ENCODE peak calls at places on chromosomes 7 and 10, in five cellular contexts. H is nephron progenitor cell, G is uterus, A is PC-3, U is GM23338. X is an unnamed sample.
A peak's percentile ranks its signal among the peaks of the same experiment; 100 is the strongest.

GRCh38 chr10:118340486-118340885 is 1.6 kb downstream of the FAM204A start:
- DNase-seq in G (no peak), H (no peak), U (no peak), A (no peak), X (no peak)

GRCh38 chr10:95266674-95267095 is 24.1 kb downstream of the PDLIM1 start:
- DNase-seq in U (peak; percentile 81), A (peak; percentile 55), H (no peak), G (no peak), X (no peak)

GRCh38 chr10:121527690-121528089 is 70.6 kb downstream of the FGFR2 start:
- DNase-seq in U (no peak), G (peak; percentile 56), H (peak; percentile 55), A (no peak), X (no peak)

GRCh38 chr7:28811990-28812389 is 146.1 kb downstream of the TRIL start:
- DNase-seq in U (no peak), H (no peak), G (no peak), A (no peak), X (no peak)

GRCh38 chr7:26052721-26053120 is 99.3 kb upstream of the NFE2L3 start:
- DNase-seq in H (no peak), U (no peak), G (no peak), A (peak; percentile 64), X (no peak)

GRCh38 chr7:405489-406211 is 114.0 kb downstream of the PDGFA start:
- DNase-seq in H (peak; percentile 53), A (no peak), U (no peak), G (no peak), X (no peak)

GRCh38 chr7:155296788-155297516 is 726 bp upstream of the INSIG1 start:
- DNase-seq in U (peak; percentile 67), A (peak; percentile 62), G (peak; percentile 62), H (peak; percentile 47), X (peak; percentile 64)

GRCh38 chr7:23287612-23288011 is 11.5 kb upstream of the MALSU1 start:
- DNase-seq in U (no peak), A (no peak), H (no peak), G (no peak), X (no peak)

GRCh38 chr10:61803269-61803668 is 98.2 kb upstream of the ARID5B start:
- DNase-seq in G (no peak), U (no peak), H (no peak), A (no peak), X (no peak)

GRCh38 chr7:40673285-40673684 is 538.5 kb downstream of the SUGCT start:
- DNase-seq in H (no peak), U (no peak), G (no peak), A (peak; percentile 79), X (no peak)

GRCh38 chr7:36086571-36086970 is 66.5 kb upstream of the EEPD1 start:
- DNase-seq in U (no peak), G (no peak), A (peak; percentile 16), H (no peak), X (no peak)

GRCh38 chr7:50679218-50680007 is 103.3 kb downstream of the GRB10 start:
- DNase-seq in G (no peak), A (peak; percentile 76), H (no peak), U (peak; percentile 53), X (no peak)

GRCh38 chr10:74190494-74190893 is 39.5 kb downstream of the ADK start:
- DNase-seq in A (peak; percentile 81), U (no peak), H (no peak), G (no peak), X (no peak)

GRCh38 chr10:27153325-27153724 is 859 bp downstream of the YME1L1 start:
- DNase-seq in A (no peak), G (no peak), U (no peak), H (no peak), X (no peak)

GRCh38 chr10:27157150-27157549 is 2.0 kb downstream of the MASTL start:
- DNase-seq in A (no peak), G (no peak), H (no peak), U (no peak), X (no peak)

GRCh38 chr10:27153855-27154198 is 357 bp downstream of the YME1L1 start:
- DNase-seq in H (no peak), U (peak; percentile 24), G (no peak), A (peak; percentile 3), X (no peak)

GRCh38 chr10:27152687-27153086 is 1.5 kb downstream of the YME1L1 start:
- DNase-seq in U (no peak), A (no peak), H (no peak), G (no peak), X (no peak)

DNA sequence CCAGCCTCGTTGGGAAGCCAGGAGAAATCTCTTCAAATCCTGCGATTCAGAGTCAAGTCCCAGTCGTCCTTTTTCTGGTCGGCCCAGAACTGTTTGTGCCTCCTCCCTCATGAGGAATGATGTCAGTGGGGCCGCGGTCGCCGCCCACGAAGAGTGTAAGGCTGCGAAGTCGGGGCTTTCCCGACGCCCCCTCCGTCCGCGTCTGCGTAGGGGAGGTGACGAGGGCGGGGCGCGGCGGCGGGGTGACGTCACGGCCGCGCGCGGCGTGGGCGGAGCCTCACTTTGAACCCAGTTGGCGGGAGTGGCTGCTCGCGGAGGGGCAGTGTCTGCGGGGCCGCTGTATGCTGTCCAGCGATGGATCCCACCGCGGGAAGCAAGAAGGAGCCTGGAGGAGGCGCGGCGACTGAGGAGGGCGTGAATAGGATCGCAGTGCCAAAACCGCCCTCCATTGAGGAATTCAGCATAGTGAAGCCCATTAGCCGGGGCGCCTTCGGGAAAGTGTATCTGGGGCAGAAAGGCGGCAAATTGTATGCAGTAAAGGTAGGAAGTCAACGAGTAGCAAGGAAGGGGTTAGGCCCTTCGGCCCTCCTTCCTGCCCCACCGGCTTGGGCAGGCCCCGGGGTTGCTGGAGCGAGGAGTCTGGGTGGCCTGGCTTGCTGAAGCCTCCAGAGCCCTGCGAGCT is at the start of gene MASTL:
- DNase-seq in A (peak; percentile 84), G (peak; percentile 94), U (peak; percentile 85), H (peak; percentile 88), X (peak; percentile 91)
- TF ChIP-seq CTCF in A (no peak), G (peak; percentile 17), U (no peak), H (no peak), X (no peak)

GRCh38 chr7:78134748-78135147 is 336.2 kb downstream of the PHTF2 start:
- DNase-seq in A (no peak), H (no peak), U (no peak), G (no peak), X (no peak)

GRCh38 chr7:78130443-78131200 is 332.0 kb downstream of the PHTF2 start:
- DNase-seq in A (no peak), H (no peak), U (peak; percentile 41), G (no peak), X (no peak)

GRCh38 chr7:78139335-78139734 is 340.8 kb downstream of the PHTF2 start:
- DNase-seq in A (no peak), H (no peak), G (no peak), U (no peak), X (no peak)

GRCh38 chr7:78129865-78130264 is 331.3 kb downstream of the PHTF2 start:
- DNase-seq in H (no peak), A (no peak), G (no peak), U (no peak), X (no peak)

GRCh38 chr7:78134256-78134655 is 335.7 kb downstream of the PHTF2 start:
- DNase-seq in U (peak; percentile 64), H (no peak), G (no peak), A (peak; percentile 63), X (no peak)
- TF ChIP-seq CTCF in U (peak; percentile 70), H (peak; percentile 49), G (no peak), A (peak; percentile 65), X (peak; percentile 80)

DNA sequence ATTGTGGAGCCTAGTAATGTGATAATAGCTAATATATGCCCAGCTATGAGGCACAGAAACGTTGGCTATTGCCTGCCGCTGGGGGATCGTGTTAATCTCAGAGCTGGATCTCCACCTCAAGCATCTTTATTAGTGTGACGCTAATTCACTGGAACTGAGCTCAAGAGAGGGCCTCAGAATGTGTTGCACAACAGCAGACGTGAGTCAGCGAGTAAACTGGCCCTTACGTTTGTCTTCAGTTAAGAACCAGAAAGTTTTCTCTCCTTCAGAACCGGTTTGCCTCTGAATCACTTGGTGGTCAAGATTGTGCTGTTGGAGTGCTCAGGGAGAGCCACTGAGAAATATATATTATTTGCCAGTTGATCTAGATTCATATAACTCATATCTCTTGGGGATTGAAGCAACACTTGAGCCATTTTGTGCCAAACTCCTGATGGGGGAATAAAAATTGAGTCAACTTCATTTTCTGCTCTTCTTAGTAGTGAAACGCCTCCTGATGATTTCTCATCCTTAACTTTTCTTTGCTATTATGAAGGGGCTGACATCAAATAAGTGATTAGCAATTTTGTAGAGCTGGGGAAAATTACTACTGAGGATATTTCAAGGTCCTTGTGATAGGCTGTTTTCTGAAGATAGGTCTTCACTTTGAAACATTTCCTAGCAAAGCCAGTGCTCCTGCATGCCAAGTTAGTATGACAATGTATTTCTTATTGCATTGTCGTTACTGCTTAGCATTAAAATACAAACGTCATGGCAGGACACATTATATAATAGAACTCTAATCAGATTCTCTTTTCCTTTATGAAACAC is 22.3 kb downstream of the BZW2 start:
- DNase-seq in G (peak; percentile 77), U (peak; percentile 40), H (no peak), A (peak; percentile 99), X (no peak)
- TF ChIP-seq CTCF in G (no peak), U (no peak), H (no peak), A (no peak), X (no peak)

GRCh38 chr10:130717088-130717487 is 580.9 kb downstream of the GLRX3 start:
- DNase-seq in A (no peak), H (no peak), U (no peak), G (no peak), X (no peak)
- TF ChIP-seq CTCF in A (no peak), H (no peak), U (no peak), G (no peak), X (no peak)

GRCh38 chr7:90430614-90431445 is 27.6 kb downstream of the CLDN12 start:
- DNase-seq in A (no peak), U (no peak), G (no peak), H (no peak), X (no peak)

GRCh38 chr7:90432752-90433151 is 29.5 kb downstream of the CLDN12 start:
- DNase-seq in A (no peak), G (no peak), U (no peak), H (no peak), X (no peak)

DNA sequence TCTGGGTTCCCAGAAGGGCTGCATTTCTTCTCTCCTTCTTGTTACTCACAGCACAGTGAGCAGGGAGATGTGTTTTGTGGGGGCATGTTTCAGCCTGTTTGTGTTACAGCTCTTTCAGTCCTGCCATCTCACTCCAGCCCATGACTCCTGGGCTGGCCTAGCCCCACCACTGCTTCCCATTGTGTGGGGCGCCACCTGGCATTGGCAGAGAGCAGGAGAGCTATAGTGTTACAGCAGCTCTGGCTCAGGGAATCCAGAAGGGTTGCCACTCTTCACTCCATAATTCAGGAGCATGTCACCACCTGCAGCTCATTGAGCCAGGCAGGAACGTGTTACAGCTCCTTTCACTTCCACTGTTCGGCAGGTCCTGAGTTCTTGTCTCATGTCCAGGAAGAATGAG is 30.0 kb downstream of the CLDN12 start:
- DNase-seq in A (no peak), U (no peak), H (no peak), G (no peak), X (no peak)
- TF ChIP-seq CTCF in A (no peak), U (no peak), H (no peak), G (no peak), X (no peak)

X was measured in glutamatergic neuron.